ENCODE peak calls at places on chromosomes 3 and 15, in six cellular contexts. C, Z, X, T, S and I are unnamed samples.

GRCh38 chr3:116342499-116342898 is 102.8 kb downstream of the LSAMP start:
- DNase-seq in T (no peak), Z (no peak), X (no peak), C (no peak), S (no peak), I (no peak)

GRCh38 chr3:107124885-107125284 is 252.4 kb upstream of the CCDC54 start:
- DNase-seq in C (no peak), X (no peak), Z (no peak), S (no peak), T (no peak), I (peak)

GRCh38 chr15:70198441-70199123 is 100.9 kb upstream of the TLE3 start:
- DNase-seq in C (no peak), Z (no peak), T (no peak), X (no peak), S (no peak), I (no peak)

GRCh38 chr3:4392992-4393391 is 74.1 kb downstream of the SUMF1 start:
- DNase-seq in Z (no peak), C (no peak), T (no peak), X (no peak), S (no peak), I (no peak)

GRCh38 chr15:30984542-30984941 is 6.9 kb downstream of the MTMR10 start:
- DNase-seq in X (no peak), C (no peak), Z (no peak), S (no peak), T (no peak), I (no peak)

GRCh38 chr15:74422723-74423442 is 10.9 kb downstream of the SEMA7A start:
- DNase-seq in X (no peak), S (no peak), T (no peak), Z (no peak), C (no peak), I (no peak)

GRCh38 chr15:69114231-69114937 is 46.1 kb upstream of the GLCE start:
- DNase-seq in X (no peak), C (peak), T (no peak), S (no peak), Z (no peak), I (no peak)

GRCh38 chr15:61575597-61575996 is 346.5 kb upstream of the RORA start:
- DNase-seq in S (no peak), C (no peak), T (no peak), X (no peak), Z (no peak), I (no peak)

GRCh38 chr3:104066658-104067057 is 1300.1 kb upstream of the ALCAM start:
- DNase-seq in T (no peak), S (no peak), X (no peak), C (no peak), Z (no peak), I (peak)

GRCh38 chr3:64209866-64210609 is 15.2 kb downstream of the PRICKLE2 start:
- DNase-seq in T (peak), C (no peak), S (peak), Z (no peak), X (no peak), I (no peak)

GRCh38 chr15:72340366-72340765 is 20.4 kb upstream of the CELF6 start:
- DNase-seq in T (no peak), Z (no peak), X (no peak), S (no peak), C (no peak), I (no peak)

GRCh38 chr15:72342385-72342784 is 22.4 kb upstream of the CELF6 start:
- DNase-seq in S (peak), X (no peak), Z (peak), C (peak), T (no peak), I (no peak)

GRCh38 chr15:72339777-72340177 is 19.8 kb upstream of the CELF6 start:
- DNase-seq in S (no peak), T (no peak), C (no peak), Z (no peak), X (no peak), I (peak)

GRCh38 chr15:72338617-72339321 is 18.8 kb upstream of the CELF6 start:
- DNase-seq in S (no peak), T (no peak), C (no peak), X (no peak), Z (no peak), I (peak)

DNA sequence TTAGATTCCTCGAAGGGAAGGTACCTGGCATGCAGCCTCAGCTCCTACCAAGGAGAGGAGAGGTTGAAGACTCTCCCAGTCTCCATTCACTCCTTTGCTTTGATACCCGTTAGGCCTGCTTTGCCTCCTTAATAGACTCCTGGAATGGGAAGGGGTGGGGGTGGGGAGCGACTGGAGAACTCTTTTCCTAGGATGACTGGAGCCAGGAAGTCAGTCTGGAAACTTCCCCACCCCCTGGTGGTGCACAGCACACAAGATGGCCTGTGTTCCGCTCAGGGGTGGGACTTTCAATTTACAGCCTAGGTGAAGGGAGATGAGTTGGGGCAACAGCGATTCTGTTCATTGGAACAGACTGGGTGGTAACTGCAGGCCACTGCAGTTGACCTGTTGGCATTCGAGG is 21.4 kb upstream of the CELF6 start:
- DNase-seq in S (no peak), T (no peak), C (peak), Z (no peak), X (no peak), I (no peak)
- TF ChIP-seq CTCF in S (no peak), T (no peak), C (peak), Z (no peak), X (no peak), I (peak)

GRCh38 chr3:196284396-196284795 is 3.1 kb downstream of the PCYT1A start:
- DNase-seq in T (no peak), C (no peak), X (no peak), Z (no peak), S (no peak), I (no peak)
- H3K4me3 ChIP-seq in T (no peak), C (no peak), X (no peak), Z (no peak), S (no peak), I (no peak)

DNA sequence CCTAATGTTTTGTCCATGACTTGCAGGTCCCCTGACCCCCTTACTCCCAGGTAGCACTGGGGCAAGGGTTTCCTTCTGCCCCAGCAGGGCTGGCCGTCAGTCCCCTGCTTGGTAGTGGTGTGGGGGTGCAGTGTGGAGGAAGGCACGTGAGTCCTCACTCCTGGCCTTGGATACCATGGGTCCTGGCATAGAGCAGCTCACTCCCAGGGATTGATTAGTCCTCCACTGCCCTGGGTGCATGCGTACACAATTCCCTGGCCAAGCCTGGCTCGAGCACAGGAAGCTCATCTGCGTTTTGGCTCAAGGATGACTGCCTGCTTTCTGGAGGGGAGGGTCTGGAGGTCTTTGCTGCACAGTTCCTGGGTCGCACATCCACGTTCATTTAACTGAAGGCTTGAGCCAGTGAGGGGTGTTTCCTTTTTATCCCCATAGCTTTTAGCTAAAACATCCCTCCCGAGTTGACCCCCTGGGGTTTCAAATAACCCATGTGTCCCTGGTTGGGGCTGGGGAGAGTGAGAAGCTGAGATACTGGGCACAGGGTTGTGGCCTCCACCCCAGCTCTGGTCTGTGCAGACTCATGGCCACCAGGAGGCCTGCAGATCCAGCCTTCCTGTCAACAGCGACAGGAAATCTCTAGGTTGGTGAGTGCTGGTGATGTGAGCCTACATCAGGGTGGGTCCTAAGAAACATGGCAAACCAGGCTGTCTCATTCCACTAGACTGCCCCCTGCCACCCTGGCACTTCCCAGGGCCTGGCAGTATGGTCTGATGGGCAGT is 11.5 kb downstream of the HEMK1 start:
- DNase-seq in Z (no peak), C (no peak), S (no peak), T (peak), X (no peak), I (no peak)
- TF ChIP-seq CTCF in Z (no peak), C (no peak), S (no peak), T (no peak), X (no peak), I (no peak)

GRCh38 chr3:141326123-141326522 is 42.2 kb upstream of the ZBTB38 start:
- DNase-seq in S (no peak), C (no peak), Z (no peak), T (no peak), X (no peak), I (no peak)
- H3K4me3 ChIP-seq in S (no peak), C (no peak), Z (no peak), T (no peak), X (no peak), I (no peak)

GRCh38 chr3:160685144-160685766 is 8.3 kb downstream of the ARL14 start:
- DNase-seq in T (no peak), C (no peak), Z (no peak), X (no peak), S (no peak), I (no peak)
- TF ChIP-seq CTCF in T (no peak), C (peak), Z (peak), X (no peak), S (no peak), I (no peak)

DNA sequence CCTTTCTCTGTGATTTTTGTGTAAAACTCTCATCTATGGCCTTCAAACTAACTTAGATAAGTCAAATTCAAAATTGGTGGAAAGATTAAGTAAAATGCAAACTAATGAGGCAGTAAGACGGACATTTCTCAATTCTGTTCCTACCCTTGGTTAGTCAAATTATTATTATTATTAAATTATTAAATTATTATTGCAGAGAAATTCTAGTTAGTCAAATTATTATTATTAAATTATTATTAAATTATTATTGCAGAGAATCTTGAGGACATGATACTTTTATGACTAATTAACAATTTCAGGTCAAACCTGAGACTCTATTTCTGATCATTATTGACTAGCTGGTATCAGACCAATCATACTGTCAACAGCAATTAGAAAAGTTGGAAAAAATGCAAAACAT is 845.0 kb upstream of the NECTIN3 start:
- DNase-seq in T (no peak), X (no peak), C (no peak), Z (no peak), S (no peak), I (no peak)
- H3K4me3 ChIP-seq in T (no peak), X (no peak), C (no peak), Z (no peak), S (no peak), I (no peak)

DNA sequence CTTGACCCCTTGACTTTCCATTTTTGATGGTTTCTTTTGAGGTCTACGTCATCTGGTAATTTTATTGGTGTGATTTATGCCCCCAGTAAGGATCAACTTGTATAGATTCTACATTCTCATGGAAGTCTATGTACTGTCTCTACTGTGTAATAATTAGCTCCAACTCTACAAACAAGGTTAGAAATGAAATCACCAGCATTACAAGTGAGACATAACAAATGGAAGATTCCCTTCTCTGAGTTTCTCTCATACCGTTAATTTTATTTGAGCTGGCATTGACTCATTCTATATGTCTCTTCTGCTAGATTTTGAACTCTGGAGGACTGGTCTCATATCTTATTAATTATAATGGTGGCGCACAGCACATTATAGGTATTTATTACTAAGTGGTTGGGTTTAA is 138.9 kb downstream of the LPP start:
- DNase-seq in S (no peak), T (no peak), C (no peak), Z (no peak), X (no peak), I (no peak)
- TF ChIP-seq CTCF in S (no peak), T (no peak), C (no peak), Z (no peak), X (no peak), I (no peak)

GRCh38 chr3:32910954-32911353 is 40.5 kb upstream of the CCR4 start:
- DNase-seq in T (no peak), S (no peak), X (no peak), C (no peak), Z (no peak), I (no peak)
- H3K4me3 ChIP-seq in T (no peak), S (no peak), X (no peak), C (no peak), Z (no peak), I (no peak)